ENCODE peak calls at places on chromosomes 2 and 18, in five cellular contexts. E is HCT116, R is Peyer's patch, L is hepatocyte, N is PC-9. P is an unnamed sample. For H3K9me3, the result is how much of the 10 kb centered on the place peaks cover.

GRCh38 chr2:131753640-131754561 is 226.2 kb downstream of the CCDC74A start:
- DNase-seq in E (no peak), R (no peak), L (no peak), N (no peak), P (no peak)

GRCh38 chr2:141199711-141200110 is 931.1 kb downstream of the LRP1B start:
- DNase-seq in E (no peak), R (no peak), L (no peak), N (no peak), P (no peak)

GRCh38 chr2:105102963-105103421 is 65.1 kb downstream of the MRPS9 start:
- DNase-seq in E (peak), R (no peak), L (no peak), N (no peak), P (no peak)

GRCh38 chr2:68663371-68664156 is 20.2 kb downstream of the PROKR1 start:
- DNase-seq in E (no peak), R (no peak), L (no peak), N (no peak), P (no peak)

GRCh38 chr18:9612215-9612830 is 2.0 kb downstream of the PPP4R1 start:
- DNase-seq in E (peak), R (peak), L (peak), N (peak), P (no peak)

GRCh38 chr2:37417321-37417720 is 72.9 kb downstream of the QPCT start:
- DNase-seq in E (no peak), R (no peak), L (peak), N (no peak), P (no peak)

GRCh38 chr18:79542876-79543750 is 136.5 kb upstream of the CTDP1 start:
- DNase-seq in E (no peak), R (peak), L (peak), N (no peak), P (no peak)

GRCh38 chr2:140242889-140243288 is 1462.7 kb upstream of the NXPH2 start:
- DNase-seq in E (no peak), R (no peak), L (no peak), N (no peak), P (no peak)

GRCh38 chr2:165818920-165819319 is 24.9 kb upstream of the GALNT3 start:
- DNase-seq in E (no peak), R (no peak), L (no peak), N (no peak), P (no peak)

GRCh38 chr2:160454070-160454797 is 39.4 kb downstream of the RBMS1 start:
- DNase-seq in E (no peak), R (no peak), L (no peak), N (no peak), P (no peak)

GRCh38 chr2:133424876-133425275 is 143.4 kb downstream of the NCKAP5 start:
- DNase-seq in E (no peak), R (no peak), L (no peak), N (no peak), P (no peak)

GRCh38 chr18:76405761-76406356 is 89.2 kb downstream of the ZNF516 start:
- DNase-seq in E (peak), R (peak), L (peak), N (no peak), P (no peak)

GRCh38 chr2:33123216-33123615 is 176.5 kb downstream of the LTBP1 start:
- DNase-seq in E (no peak), R (no peak), L (no peak), N (no peak), P (no peak)

GRCh38 chr18:62420513-62421209 is 95.6 kb downstream of the TNFRSF11A start:
- DNase-seq in E (no peak), R (peak), L (peak), N (peak), P (no peak)
- H3K27ac ChIP-seq in E (peak), R (no peak), L (peak), N (peak), P (peak)

GRCh38 chr2:88599527-88599926 is 27.7 kb downstream of the EIF2AK3 start:
- DNase-seq in E (no peak), R (no peak), L (no peak), N (no peak), P (no peak)

GRCh38 chr2:88601302-88601701 is 26.0 kb downstream of the EIF2AK3 start:
- DNase-seq in E (no peak), R (no peak), L (peak), N (no peak), P (no peak)

GRCh38 chr2:88600038-88600465 is 27.2 kb downstream of the EIF2AK3 start:
- DNase-seq in E (peak), R (peak), L (peak), N (peak), P (no peak)

GRCh38 chr2:88596141-88596830 is 31.0 kb downstream of the EIF2AK3 start:
- DNase-seq in E (no peak), R (no peak), L (peak), N (no peak), P (no peak)

GRCh38 chr2:88597168-88597567 is 30.1 kb downstream of the EIF2AK3 start:
- DNase-seq in E (no peak), R (no peak), L (no peak), N (no peak), P (no peak)
- H3K9me3 ChIP-seq in E (under half), R (under half), L (under half), N (under half), P (under half)

DNA sequence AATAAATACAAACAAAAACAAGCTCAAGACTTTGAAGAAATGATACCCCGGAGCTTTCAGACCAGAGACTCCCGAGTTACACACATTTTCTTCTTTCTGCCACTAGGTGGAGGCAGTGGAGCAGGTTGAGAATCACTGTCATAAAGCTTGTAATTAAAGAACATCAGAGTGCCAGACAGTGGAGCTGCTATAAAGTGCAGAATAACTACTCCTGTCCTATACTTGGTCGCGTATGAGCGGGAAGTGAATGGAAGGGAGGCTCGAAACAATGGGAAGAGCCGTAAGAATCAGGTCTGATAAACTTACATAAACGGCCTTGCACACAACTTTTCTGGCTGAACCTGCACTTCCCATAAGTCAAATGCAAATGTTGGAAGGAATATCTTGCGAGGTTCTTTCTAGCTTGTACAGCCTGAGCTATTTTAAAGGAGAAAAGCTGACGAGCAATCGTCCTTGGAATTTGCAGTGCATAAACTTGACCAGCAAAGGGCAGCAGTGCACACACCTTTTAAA is 189.0 kb downstream of the RPIA start:
- DNase-seq in E (peak), R (peak), L (peak), N (peak), P (no peak)
- H3K4me3 ChIP-seq in E (no peak), R (no peak), L (no peak), N (no peak), P (no peak)

GRCh38 chr2:147739531-147739930 is 105.3 kb upstream of the ACVR2A start:
- DNase-seq in E (no peak), R (no peak), L (no peak), N (no peak), P (no peak)
- H3K27ac ChIP-seq in E (no peak), R (no peak), L (no peak), N (no peak), P (no peak)

GRCh38 chr2:15831150-15831549 is 109.2 kb upstream of the MYCN start:
- DNase-seq in E (no peak), R (no peak), L (no peak), N (no peak), P (no peak)
- H3K9me3 ChIP-seq in E (under half), R (under half), L (under half), N (under half), P (under half)

GRCh38 chr2:60515751-60516226 is 37.7 kb downstream of the BCL11A start:
- DNase-seq in E (no peak), R (no peak), L (peak), N (no peak), P (peak)

GRCh38 chr2:60517441-60517840 is 36.0 kb downstream of the BCL11A start:
- DNase-seq in E (no peak), R (no peak), L (no peak), N (no peak), P (no peak)

GRCh38 chr2:60516826-60517225 is 36.6 kb downstream of the BCL11A start:
- DNase-seq in E (no peak), R (no peak), L (no peak), N (no peak), P (no peak)

GRCh38 chr2:60514886-60515407 is 38.5 kb downstream of the BCL11A start:
- DNase-seq in E (no peak), R (no peak), L (no peak), N (no peak), P (peak)

DNA sequence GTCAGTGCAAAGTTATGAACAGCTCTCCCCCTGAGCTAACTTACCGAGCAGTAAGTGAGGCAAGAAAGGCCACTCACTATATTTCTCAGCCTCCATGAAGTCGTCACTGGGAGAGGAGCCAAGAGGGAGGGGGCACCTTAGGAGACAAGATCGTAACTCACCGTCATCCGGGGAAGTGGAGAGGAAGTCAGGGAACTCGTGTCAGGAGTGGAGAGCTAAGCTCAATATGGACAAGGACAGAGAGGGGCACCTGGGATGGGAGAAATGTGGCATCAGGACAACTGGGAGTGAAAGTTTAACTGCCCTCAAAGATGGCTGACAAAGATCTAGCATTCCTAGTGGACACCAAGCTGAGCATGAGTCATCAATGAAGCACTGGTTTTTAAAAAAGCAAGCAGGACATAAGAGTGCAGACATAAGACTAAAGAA is 37.1 kb downstream of the BCL11A start:
- DNase-seq in E (no peak), R (no peak), L (peak), N (no peak), P (peak)
- H3K4me3 ChIP-seq in E (no peak), R (no peak), L (no peak), N (no peak), P (no peak)

P was measured in vagina.